ENCODE peak calls at places on chromosomes 12 and 14, in six cellular contexts. J, B, E, L, R and X are unnamed samples.

GRCh38 chr12:28026701-28027100 is 54.2 kb upstream of the PTHLH start:
- DNase-seq in E (no peak), B (no peak), R (no peak), J (no peak), L (no peak), X (no peak)

GRCh38 chr14:59238242-59238641 is 49.8 kb downstream of the DAAM1 start:
- DNase-seq in J (no peak), R (no peak), B (no peak), L (peak), E (no peak), X (no peak)

GRCh38 chr12:54932691-54933090 is 51.9 kb downstream of the TESPA1 start:
- DNase-seq in B (no peak), L (no peak), R (no peak), E (no peak), J (no peak), X (no peak)

GRCh38 chr12:131865196-131865875 is 29.1 kb upstream of the ULK1 start:
- DNase-seq in L (peak), E (no peak), J (no peak), B (no peak), R (no peak), X (peak)

GRCh38 chr14:93115920-93116675 is at the start of gene ITPK1:
- DNase-seq in R (peak), L (peak), J (peak), E (no peak), B (peak), X (peak)

GRCh38 chr12:63967781-63968180 is 123.3 kb downstream of the SRGAP1 start:
- DNase-seq in E (no peak), B (no peak), J (no peak), R (no peak), L (no peak), X (no peak)

GRCh38 chr14:20468773-20469241 is 399 bp upstream of the PNP start:
- DNase-seq in B (no peak), R (no peak), E (no peak), J (no peak), L (no peak), X (no peak)

GRCh38 chr12:117552971-117553370 is 191.5 kb upstream of the NOS1 start:
- DNase-seq in R (no peak), B (no peak), L (no peak), J (no peak), E (no peak), X (no peak)

GRCh38 chr12:96368233-96368632 is 32.0 kb downstream of the CDK17 start:
- DNase-seq in R (no peak), B (no peak), J (no peak), L (no peak), E (no peak), X (no peak)

GRCh38 chr12:30613119-30613830 is 82.4 kb downstream of the IPO8 start:
- DNase-seq in E (no peak), J (no peak), L (no peak), B (no peak), R (peak), X (no peak)
- TF ChIP-seq TAF1 in E (no peak), J (no peak), L (no peak), B (no peak), R (no peak), X (no peak)

DNA sequence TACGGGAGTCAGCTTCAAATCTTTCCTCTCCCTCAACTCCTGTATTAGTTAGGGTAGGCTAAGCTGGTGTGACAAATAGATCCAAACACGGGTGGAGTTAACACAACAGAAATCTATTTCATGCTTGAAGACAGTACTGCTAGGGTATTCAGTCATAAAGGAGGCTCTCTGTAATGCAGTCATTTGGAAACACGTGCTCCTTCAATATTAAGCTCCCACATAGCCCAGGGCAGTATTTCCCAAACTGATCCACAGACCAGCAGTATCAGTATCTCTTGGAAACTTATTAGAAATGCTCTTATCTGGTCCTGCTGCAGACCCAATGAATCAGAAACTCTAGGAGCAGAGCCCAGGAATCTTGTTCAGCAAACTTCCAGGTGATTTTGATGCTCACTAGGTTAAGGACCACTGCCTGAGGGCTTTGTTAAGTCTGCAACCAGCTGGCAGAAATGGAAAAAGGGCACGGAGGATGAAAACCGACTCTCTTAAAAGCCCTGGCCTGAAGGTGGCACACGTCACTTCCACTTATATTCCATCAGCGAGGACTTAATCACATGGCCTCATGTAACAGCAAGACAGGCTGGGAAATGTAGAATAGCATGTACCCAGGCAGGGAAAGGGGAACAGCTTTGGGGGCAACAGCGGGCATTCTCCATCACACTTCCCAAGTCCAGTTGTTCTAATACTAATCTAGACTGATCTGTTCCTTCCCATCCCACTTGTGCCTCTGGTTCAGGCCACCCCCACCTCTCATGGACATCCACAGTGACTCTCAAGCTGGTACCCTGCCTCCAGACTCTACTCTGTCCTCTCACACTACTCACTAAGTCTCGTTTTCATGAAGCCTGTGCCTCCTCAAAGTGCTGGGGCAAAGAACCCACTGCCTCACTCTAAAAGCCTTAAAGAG is 38.2 kb upstream of the RIC8B start:
- DNase-seq in E (no peak), R (peak), B (no peak), L (no peak), J (no peak), X (no peak)
- TF ChIP-seq TAF1 in E (no peak), R (no peak), B (no peak), L (no peak), J (no peak), X (no peak)

GRCh38 chr14:68246074-68246980 is 426.7 kb downstream of the RAD51B start:
- DNase-seq in L (no peak), B (no peak), J (no peak), R (no peak), E (no peak), X (no peak)

GRCh38 chr14:68248481-68249255 is 429.1 kb downstream of the RAD51B start:
- DNase-seq in L (peak), R (peak), J (peak), B (no peak), E (peak), X (no peak)

GRCh38 chr14:68249534-68250517 is 430.2 kb downstream of the RAD51B start:
- DNase-seq in E (no peak), R (no peak), J (no peak), B (no peak), L (no peak), X (no peak)

GRCh38 chr14:68247281-68247680 is 427.7 kb downstream of the RAD51B start:
- DNase-seq in L (no peak), E (no peak), B (no peak), R (no peak), J (no peak), X (no peak)

DNA sequence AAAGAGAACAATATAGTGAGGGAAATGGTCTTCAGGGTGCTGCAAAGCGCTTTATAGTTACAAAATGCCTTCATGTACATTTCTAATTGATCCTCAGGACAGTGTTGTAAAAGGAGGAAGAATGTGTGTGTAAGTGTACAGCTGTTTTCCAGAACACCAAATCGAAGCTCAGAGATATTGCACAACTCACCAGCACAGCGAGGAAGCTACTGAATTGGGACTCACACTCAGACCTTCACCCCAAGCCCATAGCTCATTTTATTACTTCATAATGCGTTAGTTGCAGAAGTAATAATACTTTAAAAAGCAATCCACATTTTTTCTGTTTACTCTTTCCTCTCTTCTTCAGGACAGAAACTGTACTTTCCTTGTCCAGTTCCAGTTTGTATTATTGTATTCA is 428.3 kb downstream of the RAD51B start:
- DNase-seq in E (no peak), L (no peak), B (no peak), J (no peak), R (no peak), X (no peak)
- TF ChIP-seq TAF1 in E (no peak), L (no peak), B (no peak), J (no peak), R (no peak), X (no peak)

GRCh38 chr12:19461986-19462385 is 22.7 kb downstream of the AEBP2 start:
- DNase-seq in B (no peak), E (no peak), L (peak), J (no peak), R (no peak), X (no peak)
- TF ChIP-seq TAF1 in B (no peak), E (no peak), L (no peak), J (no peak), R (no peak), X (no peak)

DNA sequence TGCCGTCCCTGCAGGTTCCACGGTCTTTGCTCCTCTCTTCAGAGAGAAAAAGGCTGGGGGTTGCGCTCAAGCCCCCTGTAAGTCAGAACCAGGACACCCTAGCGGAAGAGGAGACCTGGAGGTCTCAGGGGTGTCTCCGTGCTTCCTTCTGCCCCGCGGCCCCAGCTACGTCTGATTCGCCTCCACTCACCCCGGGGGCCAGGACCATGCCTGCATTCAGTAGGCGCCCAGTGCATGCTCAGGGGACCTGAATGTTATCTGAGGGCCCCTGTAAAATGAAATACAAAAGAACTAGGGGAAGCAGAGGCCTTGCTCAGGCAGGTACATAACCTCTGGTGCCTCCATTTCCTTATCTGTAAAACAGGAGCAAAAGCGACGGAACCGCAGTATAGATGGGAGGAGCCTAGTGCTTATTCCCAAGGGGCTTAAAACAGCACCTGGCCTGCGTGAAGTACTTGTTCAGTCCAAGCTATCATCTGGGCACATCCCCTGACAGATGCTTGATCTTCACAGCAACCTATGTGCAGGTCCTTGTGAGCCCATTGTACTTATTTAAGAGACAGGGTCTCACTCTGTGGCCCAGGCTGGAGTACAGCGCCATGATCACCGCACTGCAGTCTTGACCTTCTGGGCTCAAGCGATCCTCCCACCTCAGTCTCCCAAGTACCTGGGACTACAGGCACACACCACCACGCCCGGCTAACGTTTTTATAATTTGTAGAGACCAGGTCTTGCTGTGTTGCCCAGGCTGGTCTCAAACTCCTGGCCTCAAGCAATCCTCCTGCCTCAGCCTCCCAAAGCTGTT is 110.3 kb upstream of the NCOR2 start:
- DNase-seq in B (no peak), E (no peak), R (no peak), J (no peak), L (no peak), X (no peak)
- TF ChIP-seq TAF1 in B (no peak), E (no peak), R (no peak), J (no peak), L (no peak), X (no peak)

DNA sequence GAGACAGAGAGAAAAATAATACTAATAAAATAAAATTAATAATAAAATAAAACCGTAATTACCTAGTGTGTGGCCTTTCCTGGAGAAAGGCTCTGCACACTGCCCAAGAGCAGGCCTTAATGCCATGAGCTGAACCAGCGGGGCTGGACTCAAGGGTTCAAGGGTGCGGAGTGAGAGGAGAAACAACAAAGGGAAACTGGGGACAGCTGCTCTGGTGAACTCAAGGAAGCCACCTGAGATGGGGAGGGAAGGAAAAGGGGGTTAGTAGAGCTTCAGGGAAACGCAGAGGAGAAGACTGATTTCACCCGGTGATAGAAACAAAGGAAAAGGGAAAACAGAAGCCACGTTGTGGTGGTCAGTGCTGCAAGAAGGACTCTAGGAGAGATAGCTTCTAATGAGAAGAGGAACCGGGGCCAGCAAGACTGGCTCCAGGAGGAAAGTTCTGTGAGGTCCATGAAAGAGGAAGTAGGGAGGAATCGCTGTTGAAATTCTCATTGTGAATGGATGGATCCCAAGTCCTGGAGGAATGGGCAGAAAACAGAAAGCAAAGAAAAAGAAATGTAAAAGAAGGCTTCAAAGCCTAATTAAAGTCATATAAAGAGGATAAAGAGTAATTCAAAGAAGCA is 48.3 kb upstream of the BCL2L14 start:
- DNase-seq in L (no peak), E (no peak), J (no peak), R (no peak), B (no peak), X (no peak)
- TF ChIP-seq TAF1 in L (no peak), E (no peak), J (no peak), R (no peak), B (no peak), X (no peak)

GRCh38 chr14:99937475-99938244 is 127.6 kb upstream of the EVL start:
- DNase-seq in J (no peak), B (no peak), L (no peak), R (no peak), E (no peak), X (no peak)

GRCh38 chr14:99938896-99939295 is 126.3 kb upstream of the EVL start:
- DNase-seq in E (no peak), R (no peak), L (no peak), J (no peak), B (no peak), X (no peak)

GRCh38 chr14:99938376-99938775 is 126.8 kb upstream of the EVL start:
- DNase-seq in B (no peak), L (no peak), J (no peak), E (no peak), R (no peak), X (no peak)

GRCh38 chr14:99936738-99937474 is 128.3 kb upstream of the EVL start:
- DNase-seq in R (no peak), L (no peak), B (no peak), J (no peak), E (peak), X (no peak)

GRCh38 chr14:99936056-99936455 is 129.2 kb upstream of the EVL start:
- DNase-seq in E (no peak), R (no peak), L (no peak), B (no peak), J (no peak), X (no peak)
- TF ChIP-seq TAF1 in E (no peak), R (no peak), L (no peak), B (no peak), J (no peak), X (no peak)